ENCODE peak calls at places on chromosomes 13 and 19, in five cellular contexts. W, T, O, Y and Z are unnamed samples.

GRCh38 chr13:34107814-34108213 is 289.9 kb downstream of the RFC3 start:
- DNase-seq in W (peak; percentile 2), T (no peak), O (no peak), Y (no peak), Z (no peak)

GRCh38 chr13:113159701-113160100 is 1.3 kb downstream of the PROZ start:
- DNase-seq in W (no peak), T (no peak), O (no peak), Y (no peak), Z (no peak)

GRCh38 chr19:3210347-3211017 is 14.0 kb upstream of the CELF5 start:
- DNase-seq in W (peak; percentile 9), T (no peak), O (peak; percentile 84), Y (peak; percentile 60), Z (peak; percentile 35)

GRCh38 chr13:33194820-33195692 is 90.5 kb downstream of the STARD13 start:
- DNase-seq in W (peak; percentile 97), T (no peak), O (no peak), Y (no peak), Z (peak; percentile 54)

GRCh38 chr13:112759834-112760233 is 70.0 kb downstream of the ATP11A start:
- DNase-seq in W (no peak), T (no peak), O (no peak), Y (no peak), Z (no peak)

GRCh38 chr19:54266133-54266532 is 9.1 kb upstream of the LILRB5 start:
- DNase-seq in W (peak; percentile 62), T (peak; percentile 65), O (peak; percentile 98), Y (peak; percentile 54), Z (peak; percentile 90)

GRCh38 chr13:38002596-38002995 is 133.0 kb upstream of the TRPC4 start:
- DNase-seq in W (no peak), T (no peak), O (no peak), Y (no peak), Z (peak; percentile 6)

GRCh38 chr19:35468637-35469036 is 20.6 kb downstream of the FFAR2 start:
- DNase-seq in W (peak; percentile 34), T (peak; percentile 50), O (peak; percentile 77), Y (peak; percentile 82), Z (peak; percentile 43)

GRCh38 chr19:5444431-5444830 is 10.8 kb upstream of the ZNRF4 start:
- DNase-seq in W (no peak), T (no peak), O (no peak), Y (no peak), Z (no peak)

GRCh38 chr13:77853701-77854100 is 64.9 kb downstream of the EDNRB start:
- DNase-seq in W (no peak), T (no peak), O (peak; percentile 97), Y (no peak), Z (no peak)

GRCh38 chr13:87889241-87889640 is 218.1 kb downstream of the SLITRK5 start:
- DNase-seq in W (no peak), T (no peak), O (no peak), Y (no peak), Z (no peak)

GRCh38 chr13:57629821-57630235 is 1.7 kb upstream of the PCDH17 start:
- DNase-seq in W (peak; percentile 93), T (peak; percentile 89), O (peak; percentile 99), Y (no peak), Z (peak; percentile 23)

GRCh38 chr19:14369399-14370168 is 11.7 kb upstream of the ADGRE5 start:
- DNase-seq in W (peak; percentile 41), T (peak; percentile 63), O (no peak), Y (no peak), Z (no peak)

GRCh38 chr13:23447927-23448326 is 14.4 kb upstream of the SACS start:
- DNase-seq in W (peak; percentile 96), T (no peak), O (no peak), Y (no peak), Z (no peak)

GRCh38 chr13:74839656-74840055 is 642.3 kb downstream of the TBC1D4 start:
- DNase-seq in W (peak; percentile 4), T (no peak), O (no peak), Y (no peak), Z (peak; percentile 48)

GRCh38 chr13:70568571-70568970 is 460.3 kb upstream of the KLHL1 start:
- DNase-seq in W (peak; percentile 66), T (no peak), O (peak; percentile 63), Y (peak; percentile 1), Z (peak; percentile 70)

GRCh38 chr13:20497376-20497775 is 28.3 kb downstream of the CRYL1 start:
- DNase-seq in W (no peak), T (no peak), O (no peak), Y (no peak), Z (no peak)

GRCh38 chr19:772730-773436 is 22.0 kb downstream of the MISP start:
- DNase-seq in W (no peak), T (no peak), O (peak; percentile 72), Y (no peak), Z (no peak)

GRCh38 chr13:44668707-44669106 is 92.6 kb upstream of the TSC22D1 start:
- DNase-seq in W (peak; percentile 56), T (no peak), O (no peak), Y (no peak), Z (peak; percentile 55)

GRCh38 chr13:99375806-99376080 is 68.5 kb upstream of the GPR183 start:
- DNase-seq in W (no peak), T (no peak), O (no peak), Y (no peak), Z (no peak)

GRCh38 chr13:105474983-105475382 is 1060.5 kb downstream of the EFNB2 start:
- DNase-seq in W (no peak), T (no peak), O (peak; percentile 39), Y (no peak), Z (no peak)

GRCh38 chr19:54427586-54427985 is 12.3 kb downstream of the TTYH1 start:
- DNase-seq in W (no peak), T (no peak), O (no peak), Y (no peak), Z (no peak)

GRCh38 chr19:28701491-28701890 is 511.5 kb downstream of the UQCRFS1 start:
- DNase-seq in W (peak; percentile 9), T (no peak), O (no peak), Y (no peak), Z (peak; percentile 55)

GRCh38 chr19:28700176-28700575 is 512.8 kb downstream of the UQCRFS1 start:
- DNase-seq in W (no peak), T (no peak), O (no peak), Y (no peak), Z (no peak)

GRCh38 chr19:28706693-28707092 is 506.3 kb downstream of the UQCRFS1 start:
- DNase-seq in W (no peak), T (no peak), O (no peak), Y (no peak), Z (peak; percentile 8)

GRCh38 chr19:28703400-28703956 is 509.5 kb downstream of the UQCRFS1 start:
- DNase-seq in W (no peak), T (no peak), O (no peak), Y (no peak), Z (no peak)

DNA sequence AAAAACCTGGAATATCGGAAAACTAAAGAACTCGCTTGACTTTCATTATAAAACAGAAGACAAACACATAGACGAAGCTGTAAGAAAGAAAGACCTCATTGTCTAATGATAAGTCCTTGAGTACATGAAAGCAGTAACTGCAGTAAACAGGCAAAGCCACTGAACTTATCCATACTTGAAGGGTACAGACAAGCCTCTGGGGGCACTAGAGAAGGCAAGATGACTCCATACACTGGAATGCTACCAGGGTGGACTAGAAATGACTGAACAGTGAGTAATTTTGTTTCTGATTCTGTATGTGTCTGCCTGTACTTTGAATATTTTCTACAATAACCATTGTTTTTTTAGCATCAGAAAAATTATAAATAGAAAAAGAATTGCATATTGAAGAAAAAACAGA is 507.9 kb downstream of the UQCRFS1 start:
- DNase-seq in W (peak; percentile 75), T (no peak), O (peak; percentile 52), Y (peak; percentile 15), Z (peak; percentile 57)
- H3K4me3 ChIP-seq in W (no peak overlapping the region), T (no peak overlapping the region), O (no peak overlapping the region), Y (no peak overlapping the region), Z (no peak overlapping the region)

GRCh38 chr19:42271045-42271419 is 2.0 kb downstream of the CIC start:
- DNase-seq in W (no peak), T (peak; percentile 18), O (no peak), Y (no peak), Z (no peak)

GRCh38 chr19:42272535-42272897 is 3.5 kb downstream of the CIC start:
- DNase-seq in W (no peak), T (no peak), O (no peak), Y (no peak), Z (no peak)

GRCh38 chr19:42272989-42273406 is 3.9 kb downstream of the CIC start:
- DNase-seq in W (no peak), T (no peak), O (no peak), Y (no peak), Z (no peak)

GRCh38 chr19:42270346-42271044 is 1.4 kb downstream of the CIC start:
- DNase-seq in W (peak; percentile 61), T (peak; percentile 60), O (no peak), Y (no peak), Z (peak; percentile 57)

GRCh38 chr19:42271861-42272534 is 2.9 kb downstream of the CIC start:
- DNase-seq in W (no peak), T (peak; percentile 18), O (no peak), Y (no peak), Z (no peak)
- H3K27ac ChIP-seq in W (no peak overlapping the region), T (no peak overlapping the region), O (no peak overlapping the region), Y (peak overlapping the region; percentile 94), Z (no peak overlapping the region)

GRCh38 chr19:33302974-33303790 is 848 bp upstream of the CEBPA start:
- DNase-seq in W (peak; percentile 52), T (peak; percentile 56), O (peak; percentile 81), Y (peak; percentile 66), Z (peak; percentile 32)

GRCh38 chr19:33306191-33306590 is 3.9 kb upstream of the CEBPA start:
- DNase-seq in W (no peak), T (no peak), O (no peak), Y (no peak), Z (no peak)

GRCh38 chr19:33304760-33305647 is 2.7 kb upstream of the CEBPA start:
- DNase-seq in W (no peak), T (no peak), O (no peak), Y (no peak), Z (no peak)

GRCh38 chr19:33302175-33302973 is at the start of gene CEBPA:
- DNase-seq in W (peak; percentile 77), T (peak; percentile 80), O (peak; percentile 91), Y (peak; percentile 95), Z (peak; percentile 74)

GRCh38 chr19:33303791-33304759 is 1.7 kb upstream of the CEBPA start:
- DNase-seq in W (peak; percentile 29), T (peak; percentile 24), O (no peak), Y (no peak), Z (no peak)
- H3K4me3 ChIP-seq in W (no peak overlapping the region), T (no peak overlapping the region), O (peak overlapping the region; percentile 80), Y (peak overlapping the region; percentile 63), Z (peak overlapping the region; percentile 71)

DNA sequence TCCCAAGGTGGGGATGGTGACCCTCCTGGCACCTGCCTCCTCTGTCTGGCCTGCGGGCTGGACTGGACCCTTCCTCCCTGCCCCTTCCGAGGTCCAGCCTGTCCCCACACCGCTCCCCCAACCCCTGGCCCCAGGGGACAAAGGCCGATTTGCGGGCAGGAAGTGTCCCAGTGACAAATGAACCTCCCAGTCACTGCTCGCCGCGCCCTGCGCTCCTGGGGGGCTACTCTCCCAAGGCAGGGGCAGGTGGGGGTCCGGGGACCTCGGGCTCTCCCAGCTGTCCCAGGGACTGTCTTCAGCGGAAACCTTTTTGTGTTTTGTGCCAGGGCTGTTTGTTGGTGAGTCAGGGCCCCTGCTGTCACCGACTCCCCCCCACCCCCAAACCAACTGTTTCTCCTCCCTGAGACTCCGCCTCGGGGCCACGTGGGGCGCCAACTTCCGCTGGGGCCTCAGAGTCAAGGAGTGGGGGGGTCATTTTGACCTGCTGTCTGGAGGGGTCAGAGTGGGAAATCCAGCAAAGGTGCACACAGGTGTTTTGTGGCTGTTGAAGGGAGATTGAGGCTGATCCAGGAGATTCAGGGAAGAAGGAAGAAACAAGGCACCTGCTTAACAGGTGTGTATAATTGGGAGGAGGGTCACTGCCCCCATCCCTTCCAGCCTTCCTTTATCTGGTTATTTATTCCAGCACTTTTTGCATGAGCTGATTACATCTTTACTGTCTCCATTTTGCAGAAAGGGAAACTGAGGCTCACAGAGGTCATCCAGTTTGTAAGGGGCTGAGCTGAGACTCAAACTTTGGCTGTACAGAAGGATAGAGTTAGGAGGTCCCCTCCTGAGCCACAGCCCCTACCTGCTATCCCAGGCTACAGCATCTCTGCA is 831 bp downstream of the PGPEP1 start:
- DNase-seq in W (no peak), T (peak; percentile 61), O (peak; percentile 47), Y (no peak), Z (peak; percentile 51)
- H3K27ac ChIP-seq in W (peak overlapping the region; percentile 27), T (peak overlapping the region; percentile 85), O (no peak overlapping the region), Y (peak overlapping the region; percentile 69), Z (no peak overlapping the region)